ENCODE peak calls at places on chromosome 3, in ten cellular contexts. W is pancreas; L is heart left ventricle; T is breast epithelium; A is A549; I is CD8-positive, alpha-beta T cell; B is mammary epithelial cell; P is hepatocyte; O is Peyer's patch; U is prostate gland. E is an unnamed sample.

GRCh38 chr3:184129012-184129411 is 6.1 kb upstream of the EIF2B5 start:
- DNase-seq in U (peak; percentile 28), T (no peak), L (no peak), I (no peak), W (no peak), P (peak; percentile 40), A (peak; percentile 27), B (peak; percentile 32), O (peak; percentile 49), E (no peak)

GRCh38 chr3:7813412-7813811 is 688.2 kb upstream of the LMCD1 start:
- DNase-seq in O (no peak), W (no peak), L (no peak), A (no peak), U (no peak), T (no peak), I (no peak), P (no peak), B (no peak), E (no peak)

GRCh38 chr3:12138044-12138443 is 20.7 kb downstream of the TIMP4 start:
- DNase-seq in U (no peak), T (no peak), A (peak; percentile 65), I (no peak), P (no peak), L (no peak), O (peak; percentile 62), W (no peak), B (no peak), E (no peak)

GRCh38 chr3:181025204-181025603 is 35.7 kb upstream of the DNAJC19 start:
- DNase-seq in A (no peak), P (no peak), L (no peak), W (no peak), T (no peak), U (no peak), B (no peak), I (no peak), O (no peak), E (no peak)

GRCh38 chr3:125302932-125303331 is 72.2 kb downstream of the ZNF148 start:
- DNase-seq in B (no peak), O (no peak), U (no peak), T (no peak), W (no peak), L (no peak), A (no peak), P (no peak), I (no peak), E (no peak)

GRCh38 chr3:100425321-100425720 is 24.0 kb downstream of the LNP1 start:
- DNase-seq in W (no peak), L (no peak), P (no peak), B (peak; percentile 75), O (no peak), I (no peak), U (no peak), A (no peak), T (no peak), E (no peak)

GRCh38 chr3:13152826-13153710 is 79.8 kb upstream of the IQSEC1 start:
- DNase-seq in T (no peak), P (no peak), U (no peak), W (no peak), A (no peak), B (no peak), O (no peak), I (no peak), L (no peak), E (no peak)

GRCh38 chr3:196192036-196193001 is 18.9 kb downstream of the ZDHHC19 start:
- DNase-seq in W (no peak), A (no peak), T (no peak), I (peak; percentile 40), O (peak; percentile 77), L (no peak), B (no peak), P (no peak), U (peak; percentile 39), E (peak; percentile 29)

GRCh38 chr3:60281970-60282369 is 969.3 kb downstream of the FHIT start:
- DNase-seq in W (no peak), P (no peak), L (no peak), U (no peak), B (no peak), T (no peak), I (no peak), O (no peak), A (no peak), E (no peak)

GRCh38 chr3:48784426-48785120 is 63.1 kb downstream of the PRKAR2A start:
- DNase-seq in W (no peak), I (no peak), O (no peak), B (peak; percentile 16), L (no peak), P (no peak), T (no peak), A (no peak), U (no peak), E (no peak)

GRCh38 chr3:46719735-46720271 is 2.1 kb upstream of the PRSS50 start:
- DNase-seq in P (no peak), W (no peak), T (peak; percentile 31), I (no peak), A (no peak), B (no peak), L (no peak), U (no peak), O (peak; percentile 30), E (no peak)

GRCh38 chr3:37902674-37903073 is 41.0 kb downstream of the CTDSPL start:
- DNase-seq in B (no peak), P (no peak), A (no peak), W (no peak), O (no peak), T (no peak), I (no peak), L (no peak), U (no peak), E (no peak)

GRCh38 chr3:20056727-20057611 is 16.7 kb downstream of the KAT2B start:
- DNase-seq in B (peak; percentile 98), P (peak; percentile 49), W (no peak), L (no peak), U (peak; percentile 72), A (peak; percentile 28), I (no peak), T (no peak), O (no peak), E (no peak)

GRCh38 chr3:121970047-121970446 is 52.0 kb downstream of the ILDR1 start:
- DNase-seq in W (no peak), U (peak; percentile 56), T (no peak), B (peak; percentile 63), L (no peak), I (no peak), O (no peak), A (no peak), P (no peak), E (no peak)

DNA sequence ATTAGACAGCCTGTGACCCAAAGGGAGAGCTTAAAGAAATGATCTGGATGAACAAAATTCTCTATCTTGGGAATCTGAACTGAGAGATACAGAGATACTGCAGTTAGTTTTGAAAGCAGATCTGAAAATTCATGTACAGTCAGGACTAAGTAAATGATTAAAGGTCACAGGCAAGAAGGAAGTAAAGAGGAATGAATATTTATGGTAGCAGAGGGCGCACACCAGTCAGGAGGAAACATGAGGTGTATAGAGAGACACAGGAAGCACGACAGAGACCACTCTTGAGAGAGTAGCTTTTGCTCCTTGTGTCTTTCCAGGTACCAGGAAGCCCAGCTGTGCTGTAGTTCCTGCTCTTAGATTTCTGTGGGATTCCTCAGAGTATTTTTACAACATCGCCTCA is 57.6 kb downstream of the TPRG1 start:
- DNase-seq in T (no peak), P (peak; percentile 11), I (no peak), W (no peak), O (no peak), L (no peak), B (no peak), U (no peak), A (peak; percentile 4), E (no peak)
- H3K4me1 ChIP-seq in T (no peaks in the 10 kb centered on the region), P (peaks cover 8% of the 10 kb centered on the region), I (no peaks in the 10 kb centered on the region), W (no peaks in the 10 kb centered on the region), O (no peaks in the 10 kb centered on the region), L (no peaks in the 10 kb centered on the region), B (no peaks in the 10 kb centered on the region), U (no peaks in the 10 kb centered on the region), A (peaks cover 16% of the 10 kb centered on the region), E (no peaks in the 10 kb centered on the region)

GRCh38 chr3:133941390-133941789 is 45.7 kb upstream of the RAB6B start:
- DNase-seq in B (no peak), O (peak; percentile 36), P (no peak), U (no peak), T (no peak), L (no peak), I (no peak), W (no peak), A (no peak), E (no peak)
- TF ChIP-seq CTCF in B (no peak), O (no peak), P (no peak), U (no peak), T (no peak), L (no peak), I (no peak), W (no peak), A (no peak), E (no peak)

GRCh38 chr3:134370611-134371451 is 3.4 kb downstream of the AMOTL2 start:
- DNase-seq in W (no peak), A (no peak), U (no peak), B (no peak), L (no peak), I (no peak), O (peak; percentile 41), T (no peak), P (no peak), E (no peak)

GRCh38 chr3:134372405-134373277 is 1.6 kb downstream of the AMOTL2 start:
- DNase-seq in O (peak; percentile 14), T (no peak), P (no peak), W (no peak), L (no peak), I (no peak), B (no peak), A (no peak), U (no peak), E (no peak)

GRCh38 chr3:134369861-134370596 is 4.2 kb downstream of the AMOTL2 start:
- DNase-seq in A (no peak), I (no peak), P (no peak), U (no peak), L (no peak), T (no peak), O (peak; percentile 15), B (no peak), W (no peak), E (no peak)

GRCh38 chr3:134373278-134373941 is 837 bp downstream of the AMOTL2 start:
- DNase-seq in O (peak; percentile 84), W (peak; percentile 78), L (peak; percentile 92), T (peak; percentile 86), A (peak; percentile 74), U (peak; percentile 85), B (peak; percentile 80), I (no peak), P (peak; percentile 93), E (peak; percentile 86)

GRCh38 chr3:134371542-134372324 is 2.5 kb downstream of the AMOTL2 start:
- DNase-seq in P (no peak), I (no peak), B (no peak), O (peak; percentile 39), A (no peak), U (no peak), L (no peak), T (no peak), W (no peak), E (no peak)
- H3K4me3 ChIP-seq in P (peak overlapping the region; percentile 91), I (no peak overlapping the region), B (peak overlapping the region; percentile 46), O (peak overlapping the region; percentile 75), A (peak overlapping the region; percentile 74), U (peak overlapping the region; percentile 73), L (no peak overlapping the region), T (peak overlapping the region; percentile 76), W (peak overlapping the region; percentile 74), E (peak overlapping the region; percentile 71)

DNA sequence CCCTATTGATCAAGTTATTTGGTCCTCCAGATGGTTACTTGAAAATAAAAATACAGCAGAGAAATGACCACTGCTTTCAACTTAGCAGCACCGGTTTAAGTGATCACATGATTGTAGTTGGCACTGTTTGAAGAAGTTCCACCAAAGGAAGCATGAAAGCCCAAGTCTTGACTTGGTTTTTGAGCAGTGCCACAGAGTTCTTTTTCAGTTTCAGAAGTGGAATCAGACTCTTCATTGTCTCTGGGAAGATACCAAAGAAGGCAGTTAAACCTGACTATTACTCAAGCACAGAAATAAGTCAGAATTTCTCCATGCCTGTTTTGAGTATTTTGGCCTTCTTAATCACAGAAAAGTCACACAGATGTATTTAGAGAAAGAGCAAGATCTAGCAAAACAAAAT is 66.7 kb downstream of the BBX start:
- DNase-seq in A (no peak), L (no peak), O (no peak), I (no peak), W (no peak), T (no peak), U (no peak), B (no peak), P (no peak), E (no peak)
- H3K4me1 ChIP-seq in A (no peaks in the 10 kb centered on the region), L (no peaks in the 10 kb centered on the region), O (no peaks in the 10 kb centered on the region), I (no peaks in the 10 kb centered on the region), W (peaks cover 7% of the 10 kb centered on the region), T (no peaks in the 10 kb centered on the region), U (no peaks in the 10 kb centered on the region), B (no peaks in the 10 kb centered on the region), P (no peaks in the 10 kb centered on the region), E (peaks cover 15% of the 10 kb centered on the region)